ENCODE peak calls at places on chromosome 9, in ten cellular contexts. U is A172; H is left ventricle myocardium inferior; O is CD8-positive, alpha-beta memory T cell; W is CD4-positive, alpha-beta T cell; M is neural progenitor cell; R is GM06990; C is retina; X is activated T-cell treated with anti-CD3 and anti-CD28 coated beads, Interleukin-2, amount 50 U/mL, for 1 hour; B is HuH-7. E is an unnamed sample.

GRCh38 chr9:94812343-94812742 is 85.8 kb downstream of the AOPEP start:
- DNase-seq in U (peak; percentile 84), H (no peak), O (no peak), W (no peak), M (no peak), R (no peak), C (no peak), X (no peak), B (no peak), E (no peak)

GRCh38 chr9:3441197-3441816 is 84.5 kb downstream of the RFX3 start:
- DNase-seq in U (peak; percentile 41), H (no peak), O (peak; percentile 8), W (peak; percentile 25), M (peak; percentile 59), R (peak; percentile 39), C (no peak), X (peak; percentile 39), B (peak; percentile 28), E (peak; percentile 27)

GRCh38 chr9:93654351-93654961 is 78.1 kb downstream of the PHF2 start:
- DNase-seq in U (no peak), H (peak; percentile 8), O (no peak), W (no peak), M (peak; percentile 18), R (no peak), C (no peak), X (no peak), B (no peak), E (no peak)

GRCh38 chr9:113579270-113580040 is 115.9 kb downstream of the RGS3 start:
- DNase-seq in U (peak; percentile 74), H (peak; percentile 63), O (peak; percentile 14), W (peak; percentile 12), M (no peak), R (no peak), C (no peak), X (peak; percentile 32), B (no peak), E (peak; percentile 28)

GRCh38 chr9:78311075-78311474 is 14.2 kb downstream of the PSAT1 start:
- DNase-seq in U (no peak), H (no peak), O (no peak), W (no peak), M (no peak), R (no peak), C (no peak), X (no peak), B (no peak), E (no peak)

GRCh38 chr9:20441704-20442423 is 180.4 kb downstream of the MLLT3 start:
- DNase-seq in U (peak; percentile 31), H (no peak), O (no peak), W (no peak), M (no peak), R (no peak), C (no peak), X (no peak), B (no peak), E (no peak)

GRCh38 chr9:122058707-122059106 is 34.4 kb downstream of the TTLL11 start:
- DNase-seq in U (no peak), H (no peak), O (no peak), W (no peak), M (no peak), R (no peak), C (peak; percentile 50), X (no peak), B (no peak), E (no peak)

GRCh38 chr9:7760014-7760415 is 39.6 kb downstream of the DMAC1 start:
- DNase-seq in U (no peak), H (peak; percentile 16), O (no peak), W (no peak), M (no peak), R (no peak), C (no peak), X (no peak), B (no peak), E (no peak)

GRCh38 chr9:113026200-113026599 is 14.2 kb upstream of the ZNF883 start:
- DNase-seq in U (no peak), H (no peak), O (no peak), W (no peak), M (no peak), R (no peak), C (no peak), X (no peak), B (no peak), E (no peak)

GRCh38 chr9:36971935-36972488 is 62.1 kb downstream of the PAX5 start:
- DNase-seq in U (no peak), H (no peak), O (no peak), W (no peak), M (no peak), R (no peak), C (no peak), X (no peak), B (no peak), E (no peak)

GRCh38 chr9:135772056-135773042 is 70.4 kb downstream of the KCNT1 start:
- DNase-seq in U (no peak), H (no peak), O (no peak), W (no peak), M (peak; percentile 33), R (no peak), C (peak; percentile 18), X (no peak), B (no peak), E (no peak)

GRCh38 chr9:8179381-8180053 is 379.9 kb upstream of the DMAC1 start:
- DNase-seq in U (no peak), H (no peak), O (no peak), W (no peak), M (no peak), R (no peak), C (peak; percentile 25), X (no peak), B (no peak), E (no peak)

GRCh38 chr9:122464633-122465567 is 12.8 kb downstream of the OR1J1 start:
- DNase-seq in U (peak; percentile 88), H (peak; percentile 35), O (peak; percentile 46), W (peak; percentile 52), M (peak; percentile 73), R (peak; percentile 24), C (peak; percentile 58), X (peak; percentile 54), B (peak; percentile 51), E (peak; percentile 59)

GRCh38 chr9:94866770-94867169 is 140.3 kb downstream of the AOPEP start:
- DNase-seq in U (no peak), H (no peak), O (no peak), W (no peak), M (no peak), R (no peak), C (no peak), X (no peak), B (no peak), E (no peak)

GRCh38 chr9:115808108-115808507 is 345.5 kb upstream of the PAPPA start:
- DNase-seq in U (no peak), H (no peak), O (no peak), W (no peak), M (no peak), R (no peak), C (no peak), X (no peak), B (no peak), E (no peak)